ENCODE peak calls at places on chromosomes 2 and 18, in nine cellular contexts. P is Peyer's patch, E is heart left ventricle, Y is upper lobe of left lung, I is adrenal gland, G is A549, N is ovary, C is gastrocnemius medialis, S is tibial nerve. M is an unnamed sample.

GRCh38 chr18:73283788-73284187 is 416.0 kb upstream of the NETO1 start:
- DNase-seq in G (no peak), C (no peak), S (no peak), I (no peak), N (no peak), E (no peak), P (no peak), Y (no peak), M (no peak)

GRCh38 chr18:7273301-7273911 is 42.5 kb downstream of the LRRC30 start:
- DNase-seq in E (peak), Y (no peak), G (no peak), N (peak), P (no peak), I (peak), C (peak), S (peak), M (peak)

GRCh38 chr18:37564796-37565137 is 831 bp downstream of the CELF4 start:
- DNase-seq in Y (peak), C (no peak), I (peak), E (peak), P (no peak), G (peak), S (no peak), N (peak), M (peak)

GRCh38 chr18:56001576-56001975 is 413.6 kb upstream of the TCF4 start:
- DNase-seq in I (no peak), S (no peak), P (no peak), G (peak), Y (no peak), N (no peak), C (no peak), E (no peak), M (no peak)

GRCh38 chr2:218217366-218218309 is 649 bp downstream of the ARPC2 start:
- DNase-seq in P (peak), G (peak), Y (peak), C (peak), I (peak), S (peak), N (peak), E (peak), M (peak)

GRCh38 chr2:19542796-19543195 is 184.4 kb upstream of the OSR1 start:
- DNase-seq in G (no peak), Y (no peak), P (no peak), S (no peak), C (no peak), E (no peak), I (no peak), N (no peak), M (no peak)

GRCh38 chr2:172050506-172051125 is 34.7 kb upstream of the DLX1 start:
- DNase-seq in S (no peak), E (no peak), N (no peak), P (no peak), G (no peak), I (no peak), C (no peak), Y (no peak), M (no peak)

GRCh38 chr2:199992296-199992695 is 36.9 kb downstream of the MAIP1 start:
- DNase-seq in P (no peak), G (no peak), I (no peak), S (no peak), E (no peak), N (no peak), C (no peak), Y (no peak), M (no peak)

GRCh38 chr18:62784966-62785413 is 69.6 kb downstream of the PHLPP1 start:
- DNase-seq in I (peak), E (peak), G (peak), C (no peak), S (no peak), N (peak), P (no peak), Y (no peak), M (peak)

GRCh38 chr2:72948431-72948830 is 31.1 kb downstream of the EMX1 start:
- DNase-seq in N (no peak), S (no peak), C (no peak), E (no peak), Y (no peak), G (no peak), P (no peak), I (no peak), M (no peak)

GRCh38 chr2:164046040-164046439 is 310.2 kb upstream of the FIGN start:
- DNase-seq in N (no peak), Y (no peak), G (no peak), P (no peak), E (no peak), S (no peak), I (no peak), C (no peak), M (no peak)

GRCh38 chr18:68679531-68679930 is 35.4 kb downstream of the TMX3 start:
- DNase-seq in E (no peak), P (no peak), C (no peak), I (no peak), G (no peak), S (no peak), N (no peak), Y (no peak), M (no peak)

GRCh38 chr18:23933407-23933806 is 81.1 kb upstream of the TTC39C start:
- DNase-seq in E (no peak), N (no peak), I (no peak), G (no peak), P (no peak), C (no peak), Y (no peak), S (no peak), M (no peak)

DNA sequence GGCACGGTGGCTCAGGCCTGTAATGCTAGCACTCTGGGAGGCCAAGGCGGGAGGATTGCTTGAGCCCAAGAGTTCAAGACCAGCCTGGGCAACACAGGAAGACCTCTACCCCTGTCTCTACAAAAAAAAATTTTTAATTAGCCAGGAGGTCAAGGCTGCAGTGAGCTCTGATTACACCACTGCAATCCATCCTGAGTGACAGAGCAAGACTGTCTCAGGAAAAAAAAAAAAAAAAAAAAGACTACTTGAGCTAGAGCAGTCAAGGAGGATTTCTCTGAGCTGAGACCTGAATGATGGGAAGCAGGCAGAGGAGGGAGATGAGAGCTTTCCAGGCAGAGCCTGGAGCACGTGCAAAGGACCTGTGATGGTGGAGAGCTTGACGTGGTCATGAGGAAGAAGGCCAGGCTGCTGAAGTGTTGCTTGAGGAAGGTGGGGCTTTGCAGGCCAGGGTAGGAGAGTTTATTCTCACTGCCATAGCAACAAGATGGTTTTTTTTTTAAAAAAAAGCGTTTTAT is 51.9 kb upstream of the POMC start:
- DNase-seq in C (no peak), G (no peak), P (no peak), I (no peak), S (no peak), E (no peak), Y (no peak), N (no peak), M (no peak)
- TF ChIP-seq POLR2A in C (no peak), G (no peak), P (no peak), I (no peak), S (no peak), E (no peak), Y (no peak), N (no peak), M (no peak)

GRCh38 chr2:8118940-8119781 is 562.7 kb upstream of the ID2 start:
- DNase-seq in G (no peak), P (no peak), E (no peak), Y (no peak), I (no peak), S (no peak), N (no peak), C (no peak), M (no peak)
- H3K4me3 ChIP-seq in G (no peak), P (no peak), E (no peak), Y (no peak), I (no peak), S (no peak), N (no peak), C (no peak), M (no peak)

GRCh38 chr2:134118279-134119116 is 135.4 kb upstream of the MGAT5 start:
- DNase-seq in G (peak), C (peak), N (peak), P (peak), S (peak), Y (no peak), I (peak), E (peak), M (peak)

GRCh38 chr2:134120718-134121630 is 132.9 kb upstream of the MGAT5 start:
- DNase-seq in P (peak), N (peak), I (peak), G (peak), E (peak), S (peak), Y (peak), C (peak), M (peak)

GRCh38 chr2:134119117-134119671 is 134.7 kb upstream of the MGAT5 start:
- DNase-seq in E (no peak), Y (no peak), N (no peak), P (no peak), C (no peak), S (no peak), I (no peak), G (no peak), M (no peak)

GRCh38 chr2:134120160-134120717 is 133.6 kb upstream of the MGAT5 start:
- DNase-seq in N (peak), P (no peak), S (no peak), I (no peak), G (no peak), E (peak), Y (no peak), C (no peak), M (peak)

GRCh38 chr2:134119672-134120159 is 134.2 kb upstream of the MGAT5 start:
- DNase-seq in S (peak), N (peak), E (peak), G (peak), I (peak), P (peak), C (peak), Y (peak), M (peak)
- TF ChIP-seq POLR2A in S (peak), N (peak), E (peak), G (peak), I (peak), P (peak), C (peak), Y (peak), M (peak)

GRCh38 chr2:46067501-46068292 is 229.5 kb upstream of the EPAS1 start:
- DNase-seq in C (no peak), N (no peak), P (no peak), G (peak), S (no peak), E (no peak), Y (no peak), I (no peak), M (no peak)
- H3K4me3 ChIP-seq in C (no peak), N (no peak), P (no peak), G (peak), S (no peak), E (no peak), Y (no peak), I (no peak), M (no peak)

DNA sequence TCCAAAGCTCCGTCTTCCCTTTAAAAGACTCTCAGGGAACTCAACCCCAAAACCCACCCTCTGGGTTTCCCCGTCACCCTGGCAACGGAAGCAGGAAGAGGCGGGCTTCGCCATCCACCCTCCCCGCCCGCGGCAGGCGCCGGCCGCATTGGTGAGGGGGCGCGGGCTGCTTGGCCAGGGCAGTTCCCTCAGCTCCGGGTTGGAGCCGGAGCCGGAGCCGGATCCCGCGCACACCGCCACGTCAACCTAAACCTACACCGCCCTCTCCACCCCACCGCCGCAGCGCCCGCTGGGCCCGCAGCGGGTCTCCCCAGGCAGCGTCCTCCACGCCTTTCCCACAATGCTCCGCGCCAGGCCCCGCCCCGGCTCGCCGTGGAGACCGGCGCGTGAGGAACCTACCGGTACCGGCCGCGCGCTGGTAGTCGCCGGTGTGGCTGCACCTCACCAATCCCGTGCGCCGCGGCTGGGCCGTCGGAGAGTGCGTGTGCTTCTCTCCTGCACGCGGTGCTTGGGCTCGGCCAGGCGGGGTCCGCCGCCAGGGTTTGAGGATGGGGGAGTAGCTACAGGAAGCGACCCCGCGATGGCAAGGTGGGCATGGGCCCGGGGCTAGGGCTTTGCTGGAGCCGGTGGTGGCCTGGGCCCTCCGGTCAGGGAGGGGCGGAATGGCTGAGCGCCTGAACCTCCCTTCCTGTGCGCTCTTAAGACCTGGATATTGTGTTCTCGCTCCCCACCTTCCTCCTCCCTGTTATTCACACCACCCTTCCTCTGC is at the start of gene DNAJC10:
- DNase-seq in G (peak), N (peak), S (peak), Y (peak), I (peak), P (peak), C (peak), E (peak), M (peak)
- TF ChIP-seq POLR2A in G (peak), N (no peak), S (peak), Y (peak), I (no peak), P (peak), C (peak), E (peak), M (peak)

GRCh38 chr2:134839649-134840048 is 1.2 kb downstream of the ACMSD start:
- DNase-seq in E (no peak), Y (no peak), C (no peak), I (no peak), P (no peak), G (no peak), S (no peak), N (no peak), M (no peak)

GRCh38 chr2:134836986-134837385 is 1.4 kb upstream of the ACMSD start:
- DNase-seq in N (no peak), E (no peak), S (no peak), I (no peak), C (no peak), Y (no peak), P (no peak), G (no peak), M (no peak)

GRCh38 chr2:134842930-134843490 is 4.6 kb downstream of the ACMSD start:
- DNase-seq in P (no peak), S (no peak), G (no peak), E (no peak), N (no peak), Y (no peak), C (no peak), I (no peak), M (no peak)

GRCh38 chr2:134835471-134835870 is 2.9 kb upstream of the ACMSD start:
- DNase-seq in E (no peak), G (no peak), Y (no peak), I (no peak), P (no peak), N (no peak), S (no peak), C (no peak), M (no peak)

DNA sequence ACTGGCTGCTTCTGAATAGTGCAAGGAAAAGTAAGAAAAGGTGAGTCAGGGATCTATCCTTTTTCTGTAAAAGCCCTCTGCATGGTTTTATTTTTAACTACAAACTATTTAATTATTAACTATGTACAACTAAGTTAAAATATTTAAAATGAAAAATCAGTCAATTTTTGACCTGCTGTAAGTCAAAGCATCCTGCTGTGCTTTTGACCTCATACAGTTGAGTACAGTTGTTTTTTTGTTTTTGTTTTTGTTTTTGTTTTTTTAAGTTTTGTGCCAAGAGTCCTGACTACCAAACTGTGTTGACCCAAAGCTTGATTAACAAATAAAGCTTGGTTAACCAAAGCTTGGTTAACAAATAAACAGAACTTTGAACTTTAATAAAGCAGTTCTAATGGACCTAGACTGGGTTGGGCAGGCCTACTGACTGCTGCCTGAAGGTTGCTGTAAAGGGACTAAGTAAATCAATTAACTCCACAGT is at the start of gene ACMSD:
- DNase-seq in Y (no peak), C (no peak), P (no peak), E (no peak), G (no peak), N (no peak), S (no peak), I (no peak), M (no peak)
- H3K4me3 ChIP-seq in Y (no peak), C (no peak), P (no peak), E (no peak), G (no peak), N (no peak), S (no peak), I (no peak), M (no peak)

GRCh38 chr2:9738718-9739496 is 104.4 kb upstream of the TAF1B start:
- DNase-seq in I (peak), P (no peak), C (peak), E (peak), N (no peak), G (no peak), S (no peak), Y (no peak), M (peak)
- TF ChIP-seq POLR2A in I (no peak), P (no peak), C (peak), E (no peak), N (no peak), G (no peak), S (no peak), Y (no peak), M (no peak)

GRCh38 chr2:133424876-133425275 is 143.4 kb downstream of the NCKAP5 start:
- DNase-seq in E (no peak), C (no peak), G (peak), Y (no peak), N (no peak), I (no peak), S (no peak), P (no peak), M (no peak)

GRCh38 chr2:133422946-133423345 is 145.3 kb downstream of the NCKAP5 start:
- DNase-seq in N (no peak), P (no peak), Y (no peak), E (no peak), I (no peak), S (no peak), G (peak), C (no peak), M (no peak)

GRCh38 chr2:133418671-133419070 is 149.6 kb downstream of the NCKAP5 start:
- DNase-seq in E (no peak), Y (no peak), I (no peak), P (no peak), N (no peak), S (no peak), C (no peak), G (no peak), M (no peak)

GRCh38 chr2:133420748-133421147 is 147.5 kb downstream of the NCKAP5 start:
- DNase-seq in N (no peak), Y (no peak), G (no peak), I (no peak), S (no peak), E (no peak), P (no peak), C (no peak), M (no peak)

DNA sequence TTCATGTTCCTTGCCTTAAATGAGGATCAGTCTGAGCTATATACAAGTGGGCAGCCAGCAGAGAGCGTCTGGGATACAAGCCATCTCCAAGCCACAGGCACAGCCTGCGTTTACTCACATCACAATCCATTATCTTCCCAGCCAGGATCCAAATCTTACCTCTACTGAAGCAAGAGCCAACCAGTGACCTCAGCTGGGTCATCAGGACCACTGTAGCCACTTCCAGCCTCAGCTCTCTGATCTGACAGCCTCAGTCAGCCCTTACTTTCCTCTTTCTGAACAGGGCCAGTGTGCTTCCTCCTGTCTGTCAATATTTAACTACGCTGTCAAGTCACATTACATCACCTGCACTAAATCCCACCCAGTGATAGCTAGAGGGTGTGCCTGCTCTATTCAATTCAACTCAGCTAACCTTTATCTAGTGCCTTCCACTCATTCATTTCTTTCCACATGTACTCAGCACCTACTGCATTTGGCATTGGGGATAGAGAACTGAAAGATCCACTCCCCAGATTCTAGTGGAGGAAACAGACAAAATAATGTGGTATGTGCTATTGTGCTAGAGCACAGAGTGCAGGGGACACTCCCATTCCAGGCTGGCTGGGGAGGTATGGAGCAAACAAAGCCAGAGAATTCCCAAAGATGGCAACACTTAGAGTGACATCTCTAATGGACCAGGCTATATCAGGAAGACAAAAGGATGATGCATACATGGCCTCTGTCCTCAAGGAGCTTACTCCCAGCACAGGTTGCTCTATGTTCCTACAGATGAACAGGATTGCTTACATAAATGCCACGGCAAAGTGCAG is 146.5 kb downstream of the NCKAP5 start:
- DNase-seq in G (peak), I (no peak), E (peak), C (no peak), S (no peak), Y (no peak), N (no peak), P (no peak), M (no peak)
- H3K4me3 ChIP-seq in G (peak), I (no peak), E (no peak), C (no peak), S (no peak), Y (peak), N (no peak), P (no peak), M (no peak)

GRCh38 chr2:190979906-190980629 is 33.9 kb downstream of the STAT1 start:
- DNase-seq in I (peak), E (peak), Y (no peak), P (no peak), S (no peak), N (peak), C (no peak), G (no peak), M (peak)
- TF ChIP-seq POLR2A in I (no peak), E (no peak), Y (no peak), P (no peak), S (no peak), N (no peak), C (no peak), G (no peak), M (no peak)

M was measured in uterus.